ENCODE peak calls at places on chromosomes 12 and 14, in seven cellular contexts. D is transverse colon, T is esophagus muscularis mucosa, Z is HepG2, C is A549, V is GM12878, M is upper lobe of left lung. J is an unnamed sample.

GRCh38 chr12:131188131-131189050 is 234.7 kb downstream of the ADGRD1 start:
- DNase-seq in D (no peak), T (peak; percentile 74), Z (no peak), C (no peak), V (no peak), M (peak; percentile 15), J (no peak)

GRCh38 chr12:54993181-54993835 is 8.7 kb upstream of the TESPA1 start:
- DNase-seq in D (peak; percentile 36), T (peak; percentile 82), Z (peak; percentile 59), C (peak; percentile 63), V (no peak), M (no peak), J (peak; percentile 42)

GRCh38 chr12:6647083-6647604 is at the start of gene ACRBP:
- DNase-seq in D (peak; percentile 86), T (no peak), Z (no peak), C (no peak), V (no peak), M (peak; percentile 95), J (peak; percentile 83)

GRCh38 chr12:131368073-131369071 is 342.5 kb upstream of the SFSWAP start:
- DNase-seq in D (no peak), T (no peak), Z (no peak), C (no peak), V (no peak), M (peak; percentile 70), J (peak; percentile 17)

GRCh38 chr14:50855558-50855957 is 16.3 kb upstream of the ABHD12B start:
- DNase-seq in D (no peak), T (no peak), Z (no peak), C (no peak), V (no peak), M (no peak), J (no peak)

GRCh38 chr14:22484638-22485037 is 104.4 kb downstream of the DAD1 start:
- DNase-seq in D (no peak), T (no peak), Z (no peak), C (no peak), V (no peak), M (no peak), J (no peak)

GRCh38 chr12:30880813-30881212 is 45.7 kb upstream of the TSPAN11 start:
- DNase-seq in D (no peak), T (peak; percentile 72), Z (no peak), C (no peak), V (no peak), M (no peak), J (no peak)

GRCh38 chr14:49991491-49991890 is 98.6 kb downstream of the ARF6 start:
- DNase-seq in D (no peak), T (no peak), Z (no peak), C (no peak), V (no peak), M (no peak), J (no peak)

GRCh38 chr12:112303004-112303403 is 79.2 kb downstream of the HECTD4 start:
- DNase-seq in D (no peak), T (no peak), Z (no peak), C (peak; percentile 67), V (peak; percentile 91), M (no peak), J (no peak)

GRCh38 chr12:24482882-24483604 is 465.9 kb downstream of the BCAT1 start:
- DNase-seq in D (no peak), T (no peak), Z (no peak), C (no peak), V (no peak), M (no peak), J (no peak)

GRCh38 chr14:54772451-54772881 is 130.2 kb downstream of the GCH1 start:
- DNase-seq in D (no peak), T (no peak), Z (no peak), C (peak; percentile 18), V (no peak), M (no peak), J (no peak)
- TF ChIP-seq EP300 in D (no peak), T (peak; percentile 38), Z (no peak), C (no peak), V (no peak), M (no peak), J (no peak)

GRCh38 chr14:36264595-36264994 is 55.8 kb downstream of the MBIP start:
- DNase-seq in D (no peak), T (no peak), Z (no peak), C (no peak), V (no peak), M (no peak), J (no peak)

GRCh38 chr14:36271222-36271621 is 49.2 kb downstream of the MBIP start:
- DNase-seq in D (no peak), T (no peak), Z (no peak), C (no peak), V (no peak), M (no peak), J (no peak)

GRCh38 chr14:36271939-36272907 is 48.2 kb downstream of the MBIP start:
- DNase-seq in D (peak; percentile 15), T (no peak), Z (no peak), C (no peak), V (no peak), M (peak; percentile 67), J (no peak)

GRCh38 chr14:36270191-36270590 is 50.2 kb downstream of the MBIP start:
- DNase-seq in D (no peak), T (no peak), Z (no peak), C (no peak), V (no peak), M (no peak), J (no peak)

GRCh38 chr14:36268957-36269734 is 51.3 kb downstream of the MBIP start:
- DNase-seq in D (no peak), T (no peak), Z (no peak), C (no peak), V (no peak), M (no peak), J (no peak)
- TF ChIP-seq EP300 in D (no peak), T (no peak), Z (no peak), C (no peak), V (no peak), M (peak; percentile 94), J (no peak)

GRCh38 chr12:96240656-96241055 is 46.5 kb downstream of the ELK3 start:
- DNase-seq in D (no peak), T (no peak), Z (no peak), C (no peak), V (no peak), M (no peak), J (no peak)

GRCh38 chr12:96240251-96240650 is 46.1 kb downstream of the ELK3 start:
- DNase-seq in D (no peak), T (no peak), Z (no peak), C (no peak), V (no peak), M (no peak), J (no peak)

GRCh38 chr12:96239711-96240234 is 45.6 kb downstream of the ELK3 start:
- DNase-seq in D (peak; percentile 46), T (peak; percentile 94), Z (no peak), C (no peak), V (no peak), M (peak; percentile 56), J (no peak)

GRCh38 chr12:96242597-96242996 is 48.4 kb downstream of the ELK3 start:
- DNase-seq in D (no peak), T (no peak), Z (no peak), C (no peak), V (no peak), M (no peak), J (no peak)

DNA sequence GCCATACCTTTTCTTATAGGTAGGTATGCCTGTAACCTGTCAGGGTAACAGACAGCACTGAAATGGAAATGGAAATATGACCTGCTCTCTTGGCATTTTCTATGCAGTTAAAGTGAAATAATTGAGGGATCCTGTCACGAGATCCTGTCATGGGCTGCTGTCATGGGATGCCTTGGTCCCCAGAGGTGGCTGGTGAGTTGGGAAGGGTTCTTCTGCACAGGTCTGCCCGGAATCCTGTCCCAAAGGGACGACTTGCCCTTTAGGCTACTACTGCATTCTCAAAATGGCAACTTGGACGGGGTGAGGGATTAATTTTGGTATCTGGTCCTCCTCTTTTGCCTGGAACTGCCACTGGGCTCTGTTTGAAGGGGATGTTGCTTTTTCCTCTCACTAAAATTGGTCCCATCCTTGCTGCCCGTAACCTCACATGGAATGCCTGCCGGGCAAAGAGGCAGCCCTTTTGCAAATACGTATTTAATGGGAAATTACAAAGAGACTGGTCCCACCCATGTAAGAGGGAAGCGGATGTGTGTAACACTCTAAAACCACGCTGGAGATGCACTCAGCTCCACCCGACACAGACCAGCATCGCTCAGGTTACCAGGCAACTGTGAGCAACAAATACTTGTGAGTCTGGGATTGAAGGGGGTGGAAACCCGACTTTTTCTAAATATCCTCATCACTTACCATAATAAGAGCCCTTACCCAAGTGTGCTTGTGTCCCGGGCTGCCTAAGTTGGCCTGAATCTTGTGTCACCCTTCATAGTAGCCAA is 47.5 kb downstream of the ELK3 start:
- DNase-seq in D (peak; percentile 42), T (no peak), Z (no peak), C (no peak), V (no peak), M (no peak), J (no peak)
- TF ChIP-seq EP300 in D (peak; percentile 95), T (peak; percentile 95), Z (no peak), C (no peak), V (no peak), M (peak; percentile 30), J (peak; percentile 69)

DNA sequence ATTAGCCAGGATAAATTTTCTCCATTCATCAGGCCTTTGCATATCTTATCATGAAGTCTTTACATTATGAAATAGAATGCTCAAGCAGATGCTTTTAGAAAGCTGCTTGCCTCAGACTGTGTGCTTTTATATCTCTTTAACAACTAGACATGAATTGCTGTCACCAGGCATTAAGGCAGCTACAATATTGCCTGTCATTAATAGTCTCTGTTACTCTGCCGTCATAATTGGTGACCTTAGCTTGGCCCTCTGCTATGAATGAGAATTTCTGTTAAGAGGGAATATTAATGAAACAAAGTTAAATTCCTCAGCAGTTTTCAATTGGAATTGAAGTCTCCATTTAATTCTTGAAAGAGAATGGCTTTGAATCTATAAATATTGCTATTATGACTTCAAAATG is 266.8 kb upstream of the MIS18BP1 start:
- DNase-seq in D (no peak), T (no peak), Z (no peak), C (no peak), V (no peak), M (no peak), J (no peak)
- TF ChIP-seq EP300 in D (no peak), T (no peak), Z (no peak), C (no peak), V (no peak), M (no peak), J (no peak)

GRCh38 chr14:102084931-102085330 is 1.9 kb downstream of the HSP90AA1 start:
- DNase-seq in D (no peak), T (no peak), Z (no peak), C (no peak), V (no peak), M (no peak), J (no peak)
- TF ChIP-seq EP300 in D (no peak), T (no peak), Z (no peak), C (no peak), V (no peak), M (no peak), J (no peak)